ENCODE peak calls at places on chromosomes 16 and 17, in ten cellular contexts. One of them, this sample, is unnamed.

GRCh38 chr17:52128721-52129120 is 29.8 kb downstream of the CA10 start:
- DNase-seq in A549: no peak
- DNase-seq in body of pancreas: no peak
- DNase-seq in progenitor cell of endocrine pancreas: no peak
- DNase-seq in glutamatergic neuron: no peak
- DNase-seq in left lung: no peak
- DNase-seq in ascending aorta: no peak
- DNase-seq in fibroblast of lung: no peak
- DNase-seq in cardiac muscle cell: no peak
- DNase-seq in AG10803: no peak
- DNase-seq in this sample: no peak

GRCh38 chr16:65538945-65539344 is 417.1 kb upstream of the CDH11 start:
- DNase-seq in A549: no peak
- DNase-seq in body of pancreas: no peak
- DNase-seq in progenitor cell of endocrine pancreas: no peak
- DNase-seq in glutamatergic neuron: no peak
- DNase-seq in left lung: no peak
- DNase-seq in ascending aorta: no peak
- DNase-seq in fibroblast of lung: no peak
- DNase-seq in cardiac muscle cell: peak; percentile 30
- DNase-seq in AG10803: peak; percentile 72
- DNase-seq in this sample: no peak

GRCh38 chr17:59513934-59514841 is 51.2 kb upstream of the DHX40 start:
- DNase-seq in A549: peak; percentile 26
- DNase-seq in body of pancreas: peak; percentile 91
- DNase-seq in progenitor cell of endocrine pancreas: no peak
- DNase-seq in glutamatergic neuron: peak; percentile 29
- DNase-seq in left lung: peak; percentile 81
- DNase-seq in ascending aorta: peak; percentile 76
- DNase-seq in fibroblast of lung: peak; percentile 85
- DNase-seq in cardiac muscle cell: peak; percentile 94
- DNase-seq in AG10803: peak; percentile 66
- DNase-seq in this sample: no peak

GRCh38 chr17:20063665-20064648 is 54.8 kb downstream of the SPECC1 start:
- DNase-seq in A549: peak; percentile 86
- DNase-seq in body of pancreas: peak; percentile 55
- DNase-seq in progenitor cell of endocrine pancreas: no peak
- DNase-seq in glutamatergic neuron: no peak
- DNase-seq in left lung: no peak
- DNase-seq in ascending aorta: peak; percentile 96
- DNase-seq in fibroblast of lung: peak; percentile 96
- DNase-seq in cardiac muscle cell: peak; percentile 95
- DNase-seq in AG10803: peak; percentile 95
- DNase-seq in this sample: peak; percentile 20

GRCh38 chr16:87553174-87553573 is 49.1 kb upstream of the JPH3 start:
- DNase-seq in A549: no peak
- DNase-seq in body of pancreas: no peak
- DNase-seq in progenitor cell of endocrine pancreas: no peak
- DNase-seq in glutamatergic neuron: no peak
- DNase-seq in left lung: no peak
- DNase-seq in ascending aorta: no peak
- DNase-seq in fibroblast of lung: no peak
- DNase-seq in cardiac muscle cell: no peak
- DNase-seq in AG10803: no peak
- DNase-seq in this sample: no peak

GRCh38 chr16:71328151-71328550 is 30.4 kb upstream of the CALB2 start:
- DNase-seq in A549: no peak
- DNase-seq in body of pancreas: no peak
- DNase-seq in progenitor cell of endocrine pancreas: no peak
- DNase-seq in glutamatergic neuron: no peak
- DNase-seq in left lung: no peak
- DNase-seq in ascending aorta: no peak
- DNase-seq in fibroblast of lung: no peak
- DNase-seq in cardiac muscle cell: no peak
- DNase-seq in AG10803: no peak
- DNase-seq in this sample: no peak

GRCh38 chr16:68915561-68915960 is 72.2 kb downstream of the TANGO6 start:
- DNase-seq in A549: no peak
- DNase-seq in body of pancreas: no peak
- DNase-seq in progenitor cell of endocrine pancreas: no peak
- DNase-seq in glutamatergic neuron: no peak
- DNase-seq in left lung: no peak
- DNase-seq in ascending aorta: no peak
- DNase-seq in fibroblast of lung: no peak
- DNase-seq in cardiac muscle cell: peak; percentile 22
- DNase-seq in AG10803: no peak
- DNase-seq in this sample: no peak

GRCh38 chr17:73654241-73654640 is 10.0 kb upstream of the SDK2 start:
- DNase-seq in A549: no peak
- DNase-seq in body of pancreas: no peak
- DNase-seq in progenitor cell of endocrine pancreas: no peak
- DNase-seq in glutamatergic neuron: no peak
- DNase-seq in left lung: no peak
- DNase-seq in ascending aorta: no peak
- DNase-seq in fibroblast of lung: no peak
- DNase-seq in cardiac muscle cell: no peak
- DNase-seq in AG10803: no peak
- DNase-seq in this sample: no peak

GRCh38 chr16:63697736-63698135 is 1424.1 kb downstream of the CDH11 start:
- DNase-seq in A549: no peak
- DNase-seq in body of pancreas: no peak
- DNase-seq in progenitor cell of endocrine pancreas: no peak
- DNase-seq in glutamatergic neuron: no peak
- DNase-seq in left lung: no peak
- DNase-seq in ascending aorta: no peak
- DNase-seq in fibroblast of lung: no peak
- DNase-seq in cardiac muscle cell: no peak
- DNase-seq in AG10803: no peak
- DNase-seq in this sample: no peak

GRCh38 chr17:37567137-37567927 is 41.9 kb downstream of the SYNRG start:
- DNase-seq in A549: no peak
- DNase-seq in body of pancreas: no peak
- DNase-seq in progenitor cell of endocrine pancreas: no peak
- DNase-seq in glutamatergic neuron: no peak
- DNase-seq in left lung: no peak
- DNase-seq in ascending aorta: no peak
- DNase-seq in fibroblast of lung: no peak
- DNase-seq in cardiac muscle cell: no peak
- DNase-seq in AG10803: no peak
- DNase-seq in this sample: no peak

GRCh38 chr17:37557482-37557881 is 51.7 kb downstream of the SYNRG start:
- DNase-seq in A549: no peak
- DNase-seq in body of pancreas: no peak
- DNase-seq in progenitor cell of endocrine pancreas: no peak
- DNase-seq in glutamatergic neuron: no peak
- DNase-seq in left lung: no peak
- DNase-seq in ascending aorta: no peak
- DNase-seq in fibroblast of lung: no peak
- DNase-seq in cardiac muscle cell: no peak
- DNase-seq in AG10803: no peak
- DNase-seq in this sample: no peak

GRCh38 chr17:37558299-37558698 is 50.9 kb downstream of the SYNRG start:
- DNase-seq in A549: no peak
- DNase-seq in body of pancreas: no peak
- DNase-seq in progenitor cell of endocrine pancreas: no peak
- DNase-seq in glutamatergic neuron: no peak
- DNase-seq in left lung: no peak
- DNase-seq in ascending aorta: no peak
- DNase-seq in fibroblast of lung: no peak
- DNase-seq in cardiac muscle cell: no peak
- DNase-seq in AG10803: no peak
- DNase-seq in this sample: no peak

GRCh38 chr17:37564252-37564651 is 45.0 kb downstream of the SYNRG start:
- DNase-seq in A549: no peak
- DNase-seq in body of pancreas: no peak
- DNase-seq in progenitor cell of endocrine pancreas: no peak
- DNase-seq in glutamatergic neuron: no peak
- DNase-seq in left lung: no peak
- DNase-seq in ascending aorta: no peak
- DNase-seq in fibroblast of lung: no peak
- DNase-seq in cardiac muscle cell: no peak
- DNase-seq in AG10803: no peak
- DNase-seq in this sample: no peak

DNA sequence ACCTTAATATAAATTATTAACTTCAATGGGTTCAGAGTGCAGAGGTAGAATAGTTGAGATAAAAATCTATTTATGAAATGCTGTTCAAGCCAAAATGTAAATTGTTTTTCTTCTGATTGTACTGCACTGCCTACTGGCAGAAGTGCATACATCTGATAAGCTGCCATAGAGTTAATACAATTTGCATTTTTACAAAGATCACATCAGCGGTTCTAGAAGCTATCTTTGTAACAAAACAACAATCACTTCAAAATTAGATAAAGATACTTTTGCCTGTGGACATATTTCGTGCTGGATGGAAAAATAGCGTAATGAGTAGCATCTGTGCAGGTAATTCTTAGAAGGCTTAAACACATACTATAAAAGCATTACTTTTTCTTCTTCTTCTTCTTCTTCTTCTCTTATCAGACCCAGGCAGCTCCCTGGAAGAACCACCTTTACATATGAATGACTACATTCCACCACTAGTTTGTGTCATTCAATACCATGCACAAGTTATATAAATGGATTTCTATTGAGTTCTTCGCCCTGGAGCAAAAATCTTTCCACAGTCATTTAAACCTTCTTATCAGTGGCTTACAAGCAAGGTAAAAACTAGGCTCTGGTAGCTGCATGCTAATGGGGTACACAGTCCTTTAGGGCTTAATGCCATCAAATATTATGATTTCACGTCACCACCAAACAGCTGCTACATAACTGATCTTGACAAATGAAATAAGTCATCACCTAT is 47.0 kb downstream of the SYNRG start:
- DNase-seq in A549: no peak
- DNase-seq in body of pancreas: no peak
- DNase-seq in progenitor cell of endocrine pancreas: no peak
- DNase-seq in glutamatergic neuron: no peak
- DNase-seq in left lung: no peak
- DNase-seq in ascending aorta: no peak
- DNase-seq in fibroblast of lung: no peak
- DNase-seq in cardiac muscle cell: no peak
- DNase-seq in AG10803: no peak
- DNase-seq in this sample: no peak
- TF ChIP-seq CTCF in A549: no peak
- TF ChIP-seq CTCF in body of pancreas: no peak
- TF ChIP-seq CTCF in progenitor cell of endocrine pancreas: no peak
- TF ChIP-seq CTCF in glutamatergic neuron: no peak
- TF ChIP-seq CTCF in left lung: no peak
- TF ChIP-seq CTCF in ascending aorta: no peak
- TF ChIP-seq CTCF in fibroblast of lung: no peak
- TF ChIP-seq CTCF in cardiac muscle cell: no peak
- TF ChIP-seq CTCF in AG10803: no peak
- TF ChIP-seq CTCF in this sample: no peak

GRCh38 chr17:2366747-2367494 is 29.6 kb downstream of the SGSM2 start:
- DNase-seq in A549: peak; percentile 31
- DNase-seq in body of pancreas: no peak
- DNase-seq in progenitor cell of endocrine pancreas: no peak
- DNase-seq in glutamatergic neuron: peak; percentile 69
- DNase-seq in left lung: no peak
- DNase-seq in ascending aorta: no peak
- DNase-seq in fibroblast of lung: no peak
- DNase-seq in cardiac muscle cell: peak; percentile 29
- DNase-seq in AG10803: no peak
- DNase-seq in this sample: no peak
- TF ChIP-seq CTCF in A549: peak; percentile 43
- TF ChIP-seq CTCF in body of pancreas: no peak
- TF ChIP-seq CTCF in progenitor cell of endocrine pancreas: peak; percentile 30
- TF ChIP-seq CTCF in glutamatergic neuron: peak; percentile 29
- TF ChIP-seq CTCF in left lung: no peak
- TF ChIP-seq CTCF in ascending aorta: no peak
- TF ChIP-seq CTCF in fibroblast of lung: peak; percentile 23
- TF ChIP-seq CTCF in cardiac muscle cell: peak; percentile 43
- TF ChIP-seq CTCF in AG10803: no peak
- TF ChIP-seq CTCF in this sample: no peak

DNA sequence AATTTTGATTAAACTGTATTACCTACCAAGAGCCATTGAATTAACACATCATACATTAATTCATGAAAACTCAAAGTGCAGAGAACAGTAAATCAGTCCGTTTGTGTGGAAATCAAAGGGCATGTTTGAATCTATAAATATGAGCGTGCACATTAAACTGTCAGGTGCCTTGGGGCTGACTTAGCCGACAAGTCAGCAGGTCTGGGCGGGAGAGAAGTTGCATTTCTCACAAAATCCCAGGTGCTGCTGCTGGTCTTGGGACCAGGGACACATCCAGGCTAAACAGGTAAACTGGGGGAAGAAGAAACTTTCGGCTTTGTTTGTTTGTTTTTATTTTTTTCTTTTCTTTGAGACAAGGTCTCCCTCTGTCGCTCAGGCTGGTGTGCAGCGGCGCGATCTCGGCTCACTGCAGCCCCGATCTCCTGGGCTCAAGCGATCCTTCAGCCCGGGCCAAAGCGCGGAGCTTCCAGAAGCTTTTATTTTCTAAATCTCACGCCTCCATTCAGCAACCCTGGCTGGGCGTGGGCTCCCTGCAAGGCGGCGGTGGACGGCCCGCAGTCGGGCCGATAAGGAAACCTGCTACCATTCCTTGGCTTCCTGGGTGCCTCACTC is 213.9 kb downstream of the MRTFB start:
- DNase-seq in A549: peak; percentile 55
- DNase-seq in body of pancreas: peak; percentile 72
- DNase-seq in progenitor cell of endocrine pancreas: no peak
- DNase-seq in glutamatergic neuron: peak; percentile 64
- DNase-seq in left lung: no peak
- DNase-seq in ascending aorta: no peak
- DNase-seq in fibroblast of lung: peak; percentile 73
- DNase-seq in cardiac muscle cell: peak; percentile 76
- DNase-seq in AG10803: peak; percentile 67
- DNase-seq in this sample: peak; percentile 52
- TF ChIP-seq CTCF in A549: peak; percentile 50
- TF ChIP-seq CTCF in body of pancreas: no peak
- TF ChIP-seq CTCF in progenitor cell of endocrine pancreas: no peak
- TF ChIP-seq CTCF in glutamatergic neuron: no peak
- TF ChIP-seq CTCF in left lung: peak; percentile 27
- TF ChIP-seq CTCF in ascending aorta: peak; percentile 17
- TF ChIP-seq CTCF in fibroblast of lung: peak; percentile 40
- TF ChIP-seq CTCF in cardiac muscle cell: peak; percentile 37
- TF ChIP-seq CTCF in AG10803: peak; percentile 45
- TF ChIP-seq CTCF in this sample: peak; percentile 63

DNA sequence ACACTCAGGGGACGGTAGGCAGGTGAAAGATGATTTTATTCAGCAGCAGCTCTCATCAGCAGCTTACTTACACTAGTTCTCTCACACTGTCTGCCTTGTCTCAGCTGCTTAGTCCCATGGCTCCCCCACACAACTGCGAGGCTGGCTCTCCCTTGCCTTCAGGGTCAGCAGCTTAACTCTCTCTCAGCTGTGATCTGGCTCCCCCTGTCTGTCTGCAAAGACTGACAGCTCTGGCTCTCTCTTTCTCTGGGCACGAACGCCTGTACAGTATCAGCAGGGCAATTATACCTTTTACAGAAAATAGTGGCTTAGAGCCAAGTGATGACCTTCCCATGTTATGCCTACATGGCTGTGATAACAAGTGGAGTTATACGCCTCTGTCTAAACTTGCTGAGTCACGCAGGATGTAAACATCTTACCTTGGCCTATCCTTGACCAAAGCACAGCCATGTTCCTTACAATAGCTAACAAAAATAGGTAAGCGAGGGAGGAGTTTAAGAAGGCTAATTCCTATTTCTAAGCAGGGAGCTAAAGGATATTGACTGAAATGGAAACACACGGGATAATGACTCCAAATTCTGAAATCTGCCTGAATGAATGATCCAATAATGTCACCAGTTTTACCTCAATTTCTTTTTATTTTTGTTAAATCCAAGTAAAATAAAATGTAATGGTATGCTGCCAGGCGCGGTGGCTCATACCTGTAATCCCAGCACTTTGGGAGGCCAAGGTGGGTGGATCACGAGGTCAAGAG is 1.1 kb upstream of the NDUFAB1 start:
- DNase-seq in A549: peak; percentile 23
- DNase-seq in body of pancreas: peak; percentile 14
- DNase-seq in progenitor cell of endocrine pancreas: no peak
- DNase-seq in glutamatergic neuron: peak; percentile 57
- DNase-seq in left lung: no peak
- DNase-seq in ascending aorta: no peak
- DNase-seq in fibroblast of lung: no peak
- DNase-seq in cardiac muscle cell: peak; percentile 14
- DNase-seq in AG10803: no peak
- DNase-seq in this sample: peak; percentile 48
- TF ChIP-seq CTCF in A549: peak; percentile 14
- TF ChIP-seq CTCF in body of pancreas: no peak
- TF ChIP-seq CTCF in progenitor cell of endocrine pancreas: no peak
- TF ChIP-seq CTCF in glutamatergic neuron: no peak
- TF ChIP-seq CTCF in left lung: no peak
- TF ChIP-seq CTCF in ascending aorta: no peak
- TF ChIP-seq CTCF in fibroblast of lung: no peak
- TF ChIP-seq CTCF in cardiac muscle cell: no peak
- TF ChIP-seq CTCF in AG10803: no peak
- TF ChIP-seq CTCF in this sample: no peak

This sample was measured in GM20000.